ENCODE peak calls at places on chromosomes 7 and 10, in six cellular contexts. One of them, this sample, is unnamed.

GRCh38 chr10:124058346-124059003 is 34.9 kb downstream of the CHST15 start:
- DNase-seq in IMR-90: no peak
- DNase-seq in HEK293T: no peak
- DNase-seq in A549: no peak
- DNase-seq in HepG2: no peak
- DNase-seq in GM12878: no peak
- DNase-seq in this sample: no peak

GRCh38 chr10:114709966-114710365 is 51.9 kb upstream of the ABLIM1 start:
- DNase-seq in IMR-90: peak
- DNase-seq in HEK293T: no peak
- DNase-seq in A549: no peak
- DNase-seq in HepG2: no peak
- DNase-seq in GM12878: no peak
- DNase-seq in this sample: no peak

GRCh38 chr10:11411926-11412545 is 199.4 kb downstream of the USP6NL start:
- DNase-seq in IMR-90: no peak
- DNase-seq in HEK293T: no peak
- DNase-seq in A549: no peak
- DNase-seq in HepG2: no peak
- DNase-seq in GM12878: no peak
- DNase-seq in this sample: no peak

GRCh38 chr7:139620676-139621344 is 97.3 kb downstream of the CLEC2L start:
- DNase-seq in IMR-90: peak
- DNase-seq in HEK293T: peak
- DNase-seq in A549: peak
- DNase-seq in HepG2: peak
- DNase-seq in GM12878: no peak
- DNase-seq in this sample: peak

GRCh38 chr10:126041804-126042231 is 145.5 kb downstream of the FANK1 start:
- DNase-seq in IMR-90: peak
- DNase-seq in HEK293T: no peak
- DNase-seq in A549: peak
- DNase-seq in HepG2: peak
- DNase-seq in GM12878: peak
- DNase-seq in this sample: no peak

GRCh38 chr10:27748586-27748985 is 3.0 kb upstream of the MKX start:
- DNase-seq in IMR-90: no peak
- DNase-seq in HEK293T: no peak
- DNase-seq in A549: no peak
- DNase-seq in HepG2: no peak
- DNase-seq in GM12878: no peak
- DNase-seq in this sample: no peak

GRCh38 chr10:34739915-34740314 is 75.2 kb downstream of the PARD3 start:
- DNase-seq in IMR-90: peak
- DNase-seq in HEK293T: peak
- DNase-seq in A549: no peak
- DNase-seq in HepG2: no peak
- DNase-seq in GM12878: no peak
- DNase-seq in this sample: peak

GRCh38 chr7:141039366-141039765 is 24.6 kb upstream of the MRPS33 start:
- DNase-seq in IMR-90: peak
- DNase-seq in HEK293T: no peak
- DNase-seq in A549: no peak
- DNase-seq in HepG2: no peak
- DNase-seq in GM12878: no peak
- DNase-seq in this sample: no peak

GRCh38 chr10:87764072-87764934 is 53.7 kb downstream of the ATAD1 start:
- DNase-seq in IMR-90: no peak
- DNase-seq in HEK293T: no peak
- DNase-seq in A549: no peak
- DNase-seq in HepG2: no peak
- DNase-seq in GM12878: no peak
- DNase-seq in this sample: no peak

GRCh38 chr7:48924433-48924832 is at the start of gene CDC14C:
- DNase-seq in IMR-90: no peak
- DNase-seq in HEK293T: no peak
- DNase-seq in A549: no peak
- DNase-seq in HepG2: no peak
- DNase-seq in GM12878: no peak
- DNase-seq in this sample: no peak

GRCh38 chr7:55572378-55573233 is at the start of gene VOPP1:
- DNase-seq in IMR-90: peak
- DNase-seq in HEK293T: peak
- DNase-seq in A549: peak
- DNase-seq in HepG2: peak
- DNase-seq in GM12878: no peak
- DNase-seq in this sample: peak

GRCh38 chr10:1049425-1049958 is 573 bp upstream of the IDI1 start:
- DNase-seq in IMR-90: no peak
- DNase-seq in HEK293T: no peak
- DNase-seq in A549: no peak
- DNase-seq in HepG2: peak
- DNase-seq in GM12878: no peak
- DNase-seq in this sample: no peak

GRCh38 chr7:121313793-121314676 is 14.8 kb upstream of the WNT16 start:
- DNase-seq in IMR-90: no peak
- DNase-seq in HEK293T: peak
- DNase-seq in A549: no peak
- DNase-seq in HepG2: no peak
- DNase-seq in GM12878: peak
- DNase-seq in this sample: no peak

GRCh38 chr10:8055420-8056349 is 1.2 kb downstream of the GATA3 start:
- DNase-seq in IMR-90: no peak
- DNase-seq in HEK293T: no peak
- DNase-seq in A549: no peak
- DNase-seq in HepG2: no peak
- DNase-seq in GM12878: no peak
- DNase-seq in this sample: no peak

GRCh38 chr10:129790710-129791446 is 173.2 kb downstream of the EBF3 start:
- DNase-seq in IMR-90: no peak
- DNase-seq in HEK293T: no peak
- DNase-seq in A549: no peak
- DNase-seq in HepG2: no peak
- DNase-seq in GM12878: no peak
- DNase-seq in this sample: no peak

GRCh38 chr7:134777908-134778580 is 1.4 kb upstream of the CALD1 start:
- DNase-seq in IMR-90: no peak
- DNase-seq in HEK293T: no peak
- DNase-seq in A549: no peak
- DNase-seq in HepG2: no peak
- DNase-seq in GM12878: no peak
- DNase-seq in this sample: no peak

GRCh38 chr7:134780166-134780853 is 876 bp downstream of the CALD1 start:
- DNase-seq in IMR-90: no peak
- DNase-seq in HEK293T: no peak
- DNase-seq in A549: no peak
- DNase-seq in HepG2: no peak
- DNase-seq in GM12878: no peak
- DNase-seq in this sample: no peak

GRCh38 chr7:134777470-134777869 is 2.0 kb upstream of the CALD1 start:
- DNase-seq in IMR-90: peak
- DNase-seq in HEK293T: no peak
- DNase-seq in A549: no peak
- DNase-seq in HepG2: no peak
- DNase-seq in GM12878: no peak
- DNase-seq in this sample: no peak

GRCh38 chr7:134779741-134780065 is 269 bp downstream of the CALD1 start:
- DNase-seq in IMR-90: no peak
- DNase-seq in HEK293T: no peak
- DNase-seq in A549: no peak
- DNase-seq in HepG2: no peak
- DNase-seq in GM12878: no peak
- DNase-seq in this sample: no peak

GRCh38 chr7:134778941-134779740 is at the start of gene CALD1:
- DNase-seq in IMR-90: peak
- DNase-seq in HEK293T: peak
- DNase-seq in A549: peak
- DNase-seq in HepG2: peak
- DNase-seq in GM12878: no peak
- DNase-seq in this sample: no peak
- TF ChIP-seq BHLHE40 in IMR-90: peak
- TF ChIP-seq BHLHE40 in HEK293T: no peak
- TF ChIP-seq BHLHE40 in A549: no peak
- TF ChIP-seq BHLHE40 in HepG2: no peak
- TF ChIP-seq BHLHE40 in GM12878: no peak
- TF ChIP-seq BHLHE40 in this sample: no peak

DNA sequence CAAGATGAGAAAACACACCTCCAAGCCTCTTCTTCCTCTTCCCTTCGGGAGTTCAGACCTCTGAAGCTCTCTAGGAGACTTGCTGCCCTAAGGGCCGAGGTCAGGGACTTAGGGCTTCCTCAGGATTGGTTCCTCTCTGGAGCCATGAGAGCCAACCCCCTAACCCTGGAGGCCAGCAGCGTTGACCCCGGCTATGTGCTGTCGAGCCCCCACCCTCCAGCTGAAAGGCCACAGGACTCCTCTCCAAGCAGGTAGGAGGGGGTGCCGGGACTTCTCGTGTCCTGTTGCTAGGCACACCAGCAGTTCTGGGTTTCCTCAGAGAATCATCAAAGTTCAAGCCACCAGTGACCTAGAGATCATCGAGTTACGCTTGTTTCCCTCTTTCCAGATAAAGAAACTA is 87.4 kb downstream of the ARHGAP22 start:
- DNase-seq in IMR-90: no peak
- DNase-seq in HEK293T: no peak
- DNase-seq in A549: no peak
- DNase-seq in HepG2: no peak
- DNase-seq in GM12878: no peak
- DNase-seq in this sample: no peak
- TF ChIP-seq BHLHE40 in IMR-90: no peak
- TF ChIP-seq BHLHE40 in HEK293T: no peak
- TF ChIP-seq BHLHE40 in A549: no peak
- TF ChIP-seq BHLHE40 in HepG2: no peak
- TF ChIP-seq BHLHE40 in GM12878: no peak
- TF ChIP-seq BHLHE40 in this sample: no peak

DNA sequence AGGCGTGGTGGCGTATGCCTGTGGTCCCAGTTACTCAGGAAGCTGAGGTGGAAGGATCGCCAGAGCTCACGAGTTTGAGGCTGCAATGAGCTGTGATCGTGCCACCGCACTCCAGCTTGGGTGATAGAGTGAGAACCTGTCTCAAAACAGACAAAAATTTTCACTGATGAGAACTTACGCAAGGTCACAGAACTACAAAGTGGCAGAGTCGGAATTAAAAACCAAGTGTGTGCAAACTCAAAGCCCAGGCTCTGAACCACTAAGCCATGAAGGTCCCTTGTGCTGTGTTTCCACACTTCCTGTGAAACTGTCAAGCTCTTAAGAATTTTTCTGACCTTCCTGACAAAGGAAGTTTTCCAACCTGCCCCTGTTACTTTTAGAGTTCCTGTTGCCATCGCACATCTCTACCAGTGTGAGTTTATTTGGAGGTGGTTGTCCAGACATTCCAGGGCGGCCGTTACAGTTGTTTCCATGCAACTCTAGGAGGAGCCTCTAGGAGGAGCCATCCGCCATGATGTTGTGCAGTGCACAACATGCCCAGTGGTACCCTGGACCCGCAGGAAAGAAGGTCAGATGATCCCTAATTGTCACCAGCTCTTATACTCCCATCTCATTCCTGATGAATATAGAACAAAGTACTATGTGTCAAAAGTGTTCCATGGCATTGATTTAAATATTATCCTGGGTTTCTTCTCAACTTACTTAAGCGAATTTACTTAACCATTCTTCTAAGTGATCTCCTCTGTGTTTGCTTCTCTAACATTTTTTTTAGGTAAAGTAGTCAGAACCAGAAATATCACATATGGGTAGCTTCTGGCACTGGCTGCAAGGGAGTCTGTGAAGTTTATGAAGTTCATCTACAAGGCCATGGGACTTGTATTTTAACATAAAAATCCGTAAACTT is 49.0 kb upstream of the LYZL1 start:
- DNase-seq in IMR-90: no peak
- DNase-seq in HEK293T: peak
- DNase-seq in A549: peak
- DNase-seq in HepG2: peak
- DNase-seq in GM12878: no peak
- DNase-seq in this sample: peak
- TF ChIP-seq BHLHE40 in IMR-90: no peak
- TF ChIP-seq BHLHE40 in HEK293T: no peak
- TF ChIP-seq BHLHE40 in A549: no peak
- TF ChIP-seq BHLHE40 in HepG2: no peak
- TF ChIP-seq BHLHE40 in GM12878: no peak
- TF ChIP-seq BHLHE40 in this sample: no peak

DNA sequence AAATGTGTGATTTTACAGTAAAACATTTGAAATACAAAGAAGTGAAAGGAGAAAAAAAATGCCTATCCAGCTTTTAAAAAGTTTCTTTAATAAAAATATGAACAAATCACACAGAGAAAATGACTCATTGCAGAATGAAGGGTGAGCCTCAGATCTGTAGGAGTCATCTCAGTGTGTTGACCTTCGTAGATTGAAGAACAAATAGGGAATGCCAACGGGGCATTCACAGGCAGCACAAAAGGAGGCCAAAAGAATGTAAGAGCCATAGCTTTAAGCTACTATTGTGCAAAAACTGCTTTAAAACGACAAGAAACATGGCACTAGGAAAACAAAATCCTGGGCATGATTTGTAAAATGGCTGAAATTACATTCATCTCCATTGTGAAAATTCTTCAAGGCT is 782.7 kb upstream of the CELF2 start:
- DNase-seq in IMR-90: no peak
- DNase-seq in HEK293T: no peak
- DNase-seq in A549: no peak
- DNase-seq in HepG2: no peak
- DNase-seq in GM12878: no peak
- DNase-seq in this sample: no peak
- TF ChIP-seq BHLHE40 in IMR-90: no peak
- TF ChIP-seq BHLHE40 in HEK293T: no peak
- TF ChIP-seq BHLHE40 in A549: no peak
- TF ChIP-seq BHLHE40 in HepG2: no peak
- TF ChIP-seq BHLHE40 in GM12878: no peak
- TF ChIP-seq BHLHE40 in this sample: no peak

This sample was measured in K562.